ENCODE peak calls at places on chromosomes 11 and 22, in four cellular contexts. H is neural progenitor cell, U is sigmoid colon, Q is cardiac muscle cell. A is an unnamed sample.

GRCh38 chr11:125532668-125533067 is 36.6 kb upstream of the FEZ1 start:
- DNase-seq in H (no peak), Q (no peak), U (no peak), A (no peak)

GRCh38 chr11:94544832-94545640 is 1.3 kb downstream of the FUT4 start:
- DNase-seq in H (peak; percentile 13), U (peak; percentile 69), Q (peak; percentile 29), A (no peak)

GRCh38 chr11:103863497-103863896 is 172.9 kb upstream of the DDI1 start:
- DNase-seq in U (no peak), Q (peak; percentile 51), H (no peak), A (no peak)

GRCh38 chr11:115256326-115257197 is 247.7 kb downstream of the CADM1 start:
- DNase-seq in H (no peak), Q (no peak), U (no peak), A (no peak)

GRCh38 chr11:126512741-126513715 is 157.5 kb downstream of the ST3GAL4 start:
- DNase-seq in U (peak; percentile 41), Q (no peak), H (no peak), A (no peak)

GRCh38 chr11:41499429-41499828 is 40.0 kb upstream of the LRRC4C start:
- DNase-seq in Q (no peak), H (peak; percentile 8), U (no peak), A (no peak)

GRCh38 chr11:19382131-19382611 is 141.4 kb upstream of the E2F8 start:
- DNase-seq in H (peak; percentile 59), Q (peak; percentile 41), U (no peak), A (no peak)

GRCh38 chr11:34206598-34207300 is 101.3 kb downstream of the NAT10 start:
- DNase-seq in U (no peak), H (peak; percentile 55), Q (no peak), A (no peak)

GRCh38 chr11:3083321-3083720 is 26.1 kb upstream of the CARS1 start:
- DNase-seq in Q (no peak), H (no peak), U (no peak), A (no peak)

GRCh38 chr11:72772059-72772458 is 19.9 kb upstream of the ARAP1 start:
- DNase-seq in H (no peak), U (no peak), Q (no peak), A (no peak)
- H3K4me1 ChIP-seq in H (peaks cover 16% of the 10 kb centered on the region), U (peaks cover 42% of the 10 kb centered on the region), Q (peaks cover 8% of the 10 kb centered on the region), A (no peaks in the 10 kb centered on the region)

GRCh38 chr11:35404397-35404775 is 15.0 kb downstream of the SLC1A2 start:
- DNase-seq in U (no peak), H (peak; percentile 66), Q (peak; percentile 41), A (no peak)
- H3K4me3 ChIP-seq in U (no peak overlapping the region), H (no peak overlapping the region), Q (no peak overlapping the region), A (no peak overlapping the region)

DNA sequence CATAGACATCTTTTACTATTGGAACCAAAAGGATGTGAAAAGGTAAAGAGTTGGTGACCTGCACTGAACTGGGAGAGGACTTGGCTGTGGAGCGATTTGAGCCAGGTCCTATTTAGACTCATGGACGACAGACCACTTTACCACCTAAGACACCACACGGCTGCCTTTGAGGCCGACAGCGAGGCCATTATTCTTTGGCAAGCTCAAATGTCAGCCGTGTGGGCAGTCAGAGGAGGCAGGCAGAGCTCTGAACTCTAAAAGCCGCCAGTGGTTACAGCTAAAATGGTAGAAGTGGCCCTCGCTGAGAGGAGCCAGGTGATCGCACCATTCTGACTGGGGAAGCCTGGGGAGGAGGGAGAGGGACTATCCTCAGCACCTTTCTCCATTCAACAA is 50.5 kb downstream of the SCUBE1 start:
- DNase-seq in Q (no peak), H (no peak), U (no peak), A (no peak)
- H3K4me1 ChIP-seq in Q (peaks cover 2% of the 10 kb centered on the region), H (peaks cover 45% of the 10 kb centered on the region), U (peaks cover 81% of the 10 kb centered on the region), A (no peaks in the 10 kb centered on the region)

GRCh38 chr11:85664561-85665481 is at the start of gene CREBZF:
- DNase-seq in H (peak; percentile 97), U (peak; percentile 97), Q (peak; percentile 96), A (peak; percentile 91)
- H3K4me3 ChIP-seq in H (peak within 1 kb of the TSS; percentile 97), U (peak within 1 kb of the TSS; percentile 81), Q (peak within 1 kb of the TSS; percentile 65), A (peak within 1 kb of the TSS; percentile 95)

GRCh38 chr11:117070016-117070415 is 28.2 kb downstream of the SIK3 start:
- DNase-seq in H (no peak), U (no peak), Q (peak; percentile 53), A (no peak)

GRCh38 chr11:117074122-117074521 is 24.1 kb downstream of the SIK3 start:
- DNase-seq in Q (no peak), U (no peak), H (no peak), A (no peak)

GRCh38 chr11:117072517-117073218 is 25.6 kb downstream of the SIK3 start:
- DNase-seq in H (no peak), Q (peak; percentile 91), U (no peak), A (peak; percentile 47)

GRCh38 chr11:117073539-117073938 is 24.7 kb downstream of the SIK3 start:
- DNase-seq in U (no peak), H (no peak), Q (peak; percentile 46), A (no peak)

GRCh38 chr11:117071344-117071787 is 26.9 kb downstream of the SIK3 start:
- DNase-seq in H (no peak), U (peak; percentile 86), Q (peak; percentile 57), A (no peak)
- H3K4me1 ChIP-seq in H (no peaks in the 10 kb centered on the region), U (peaks cover 61% of the 10 kb centered on the region), Q (peaks cover 12% of the 10 kb centered on the region), A (peaks cover 4% of the 10 kb centered on the region)

GRCh38 chr11:68767672-68768071 is 16.4 kb upstream of the TESMIN start:
- DNase-seq in U (no peak), Q (no peak), H (no peak), A (no peak)
- H3K4me3 ChIP-seq in U (no peak overlapping the region), Q (no peak overlapping the region), H (no peak overlapping the region), A (no peak overlapping the region)

DNA sequence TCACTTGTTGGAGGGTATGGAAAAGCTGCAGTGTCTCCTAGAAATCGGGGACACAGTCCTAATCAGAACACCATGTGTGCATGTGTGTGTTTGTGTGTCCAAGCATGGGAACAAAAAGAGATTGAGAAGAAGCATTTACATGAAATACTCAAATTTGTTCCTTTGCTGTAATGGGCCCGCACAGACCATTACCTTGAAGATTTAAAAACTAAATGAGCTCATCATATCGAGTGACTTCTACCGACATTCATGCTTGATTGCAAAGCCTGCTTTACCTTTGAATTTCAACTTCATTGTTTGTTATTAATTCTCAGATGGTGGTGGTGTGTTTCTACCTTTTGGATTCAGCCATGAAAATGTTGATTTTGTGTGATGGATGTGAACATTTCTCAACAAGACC is 106.9 kb downstream of the ZBTB16 start:
- DNase-seq in Q (no peak), H (no peak), U (peak; percentile 49), A (no peak)
- H3K4me1 ChIP-seq in Q (peaks cover 42% of the 10 kb centered on the region), H (peaks cover 58% of the 10 kb centered on the region), U (peaks cover 94% of the 10 kb centered on the region), A (peaks cover 63% of the 10 kb centered on the region)

DNA sequence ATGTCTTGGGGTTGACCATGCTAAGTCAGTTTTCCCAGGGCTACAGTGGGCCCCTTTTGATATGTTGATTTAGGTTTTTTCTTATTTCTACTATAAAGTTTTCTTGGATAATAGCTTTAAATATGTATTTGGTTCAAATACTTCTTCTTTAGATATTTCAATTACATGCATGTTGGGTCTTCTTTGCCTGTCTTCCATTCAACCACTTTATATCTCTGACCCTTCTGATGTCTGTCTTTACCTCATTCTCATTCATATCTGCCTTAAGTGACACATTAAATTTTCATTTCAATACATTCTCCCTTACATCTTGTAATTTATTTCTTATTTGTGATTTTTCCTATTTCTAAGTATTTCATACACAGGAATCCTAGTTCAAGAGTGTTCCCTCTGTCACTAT is 10.5 kb downstream of the SLC36A4 start:
- DNase-seq in H (no peak), U (no peak), Q (no peak), A (no peak)
- H3K4me3 ChIP-seq in H (no peak overlapping the region), U (no peak overlapping the region), Q (no peak overlapping the region), A (no peak overlapping the region)

GRCh38 chr11:118003456-118003855 is 17.3 kb downstream of the IL10RA start:
- DNase-seq in H (no peak), Q (no peak), U (no peak), A (no peak)

GRCh38 chr11:118003021-118003423 is 16.8 kb downstream of the IL10RA start:
- DNase-seq in H (no peak), Q (no peak), U (no peak), A (peak; percentile 56)

GRCh38 chr11:118006153-118006534 is 19.9 kb downstream of the IL10RA start:
- DNase-seq in H (no peak), U (no peak), Q (peak; percentile 28), A (no peak)

GRCh38 chr11:118005224-118006152 is 19.3 kb downstream of the IL10RA start:
- DNase-seq in U (no peak), Q (no peak), H (no peak), A (no peak)

DNA sequence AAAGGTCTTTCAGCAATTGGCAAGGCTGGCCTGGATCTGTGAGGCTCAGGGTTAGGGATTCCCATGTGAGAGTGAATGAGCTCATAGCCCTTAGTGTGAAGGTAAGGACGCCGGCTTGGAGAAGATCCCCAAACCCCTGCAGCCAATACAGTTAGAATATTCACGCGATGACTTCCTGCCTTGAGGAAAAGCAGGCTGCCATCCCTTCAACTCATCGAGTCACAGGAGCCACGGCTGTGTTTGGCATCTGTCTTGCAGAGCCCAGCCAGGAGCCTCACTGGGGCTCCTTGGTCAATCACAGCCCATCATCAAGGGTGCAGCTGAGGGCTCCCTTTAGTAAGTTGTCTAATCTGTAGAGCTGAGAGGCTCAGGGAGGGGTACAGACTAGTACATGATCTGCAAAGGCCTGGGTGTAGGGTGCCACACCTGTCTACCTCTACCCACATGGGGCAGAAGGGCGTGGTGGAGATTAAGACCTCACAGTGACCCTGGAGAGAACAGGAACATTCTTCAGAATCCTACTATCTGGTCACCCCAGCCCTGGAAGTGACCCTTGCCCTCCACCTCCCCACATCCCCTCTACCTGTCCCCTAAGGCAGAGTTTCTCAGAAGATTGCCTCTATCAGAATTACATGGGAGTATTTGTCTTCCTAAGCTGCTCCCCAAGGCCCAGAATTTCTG is 18.5 kb downstream of the IL10RA start:
- DNase-seq in Q (no peak), U (no peak), H (no peak), A (peak; percentile 71)
- H3K4me1 ChIP-seq in Q (peaks cover 4% of the 10 kb centered on the region), U (no peaks in the 10 kb centered on the region), H (peaks cover 13% of the 10 kb centered on the region), A (peaks cover 100% of the 10 kb centered on the region)

DNA sequence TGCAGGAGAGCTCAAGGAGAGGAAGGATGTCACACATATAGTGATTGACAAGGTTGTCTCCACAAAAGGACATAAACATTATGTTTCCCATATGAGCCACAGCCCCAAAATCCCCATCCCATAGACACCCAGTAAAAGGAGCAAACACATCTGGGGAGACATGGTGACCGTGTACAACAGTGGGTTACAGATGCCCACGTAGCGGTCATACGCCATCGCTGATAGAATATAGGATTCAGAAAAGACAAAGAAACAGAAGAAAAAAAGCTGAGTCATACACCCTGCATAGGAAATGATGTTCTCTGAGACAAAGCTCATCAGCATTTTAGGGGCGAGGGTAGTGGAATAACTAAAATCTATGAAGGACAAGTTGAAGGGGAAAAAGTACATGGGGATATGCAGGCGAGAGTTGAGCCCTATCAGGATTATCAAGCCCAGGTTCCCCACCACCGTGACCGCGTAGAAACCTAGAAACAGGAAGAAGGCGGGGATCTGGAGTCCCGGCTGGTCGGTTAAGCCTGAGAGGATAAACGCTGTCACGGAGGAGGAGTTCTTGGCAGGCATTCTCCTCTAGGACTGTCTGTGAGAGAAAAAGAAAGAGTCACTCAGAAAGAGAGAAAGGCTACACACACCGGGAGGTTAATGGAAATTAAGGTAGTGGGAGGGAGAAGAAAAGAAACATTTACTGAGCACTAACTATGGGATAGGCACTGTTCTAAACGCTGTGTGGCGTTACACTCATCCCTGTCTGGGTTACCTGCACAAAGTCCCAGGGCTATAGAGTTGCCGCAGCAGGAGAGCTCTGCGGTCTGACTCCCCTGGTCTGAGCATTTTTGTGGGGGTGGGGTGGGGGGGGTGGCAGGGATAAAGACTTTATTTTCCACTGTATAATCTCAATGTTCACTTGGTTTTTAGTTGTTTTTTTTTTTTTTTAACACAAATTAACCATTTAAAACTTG is 36.1 kb upstream of the OR8B8 start:
- DNase-seq in H (peak; percentile 61), U (no peak), Q (peak; percentile 85), A (peak; percentile 8)
- H3K4me3 ChIP-seq in H (peak overlapping the region; percentile 23), U (peak overlapping the region; percentile 19), Q (no peak overlapping the region), A (no peak overlapping the region)